ENCODE peak calls at places on chromosomes 5 and 9, in ten cellular contexts. One of them, this sample, is unnamed.

GRCh38 chr9:98538203-98538602 is 170.5 kb downstream of the GABBR2 start:
- DNase-seq in cerebellar cortex: no peak
- DNase-seq in Peyer's patch: no peak
- DNase-seq in LNCaP clone FGC: no peak
- DNase-seq in T-cell: no peak
- DNase-seq in astrocyte of the spinal cord: no peak
- DNase-seq in cardiac muscle cell: no peak
- DNase-seq in stimulated activated naive CD8-positive, alpha-beta T cell treated with anti-CD3 and anti-CD28 coated beads, Interleukin-15, amount 100 ng/mL, for 72 hours: no peak
- DNase-seq in psoas muscle: no peak
- DNase-seq in spleen: no peak
- DNase-seq in this sample: no peak

GRCh38 chr9:124616961-124617360 is 109.8 kb upstream of the NR5A1 start:
- DNase-seq in Peyer's patch: no peak
- DNase-seq in LNCaP clone FGC: no peak
- DNase-seq in astrocyte of the spinal cord: no peak
- DNase-seq in T-cell: no peak
- DNase-seq in stimulated activated naive CD8-positive, alpha-beta T cell treated with anti-CD3 and anti-CD28 coated beads, Interleukin-15, amount 100 ng/mL, for 72 hours: no peak
- DNase-seq in cardiac muscle cell: no peak
- DNase-seq in spleen: no peak
- DNase-seq in cerebellar cortex: no peak
- DNase-seq in psoas muscle: no peak
- DNase-seq in this sample: no peak

GRCh38 chr5:131357739-131358561 is 94.1 kb downstream of the CDC42SE2 start:
- DNase-seq in stimulated activated naive CD8-positive, alpha-beta T cell treated with anti-CD3 and anti-CD28 coated beads, Interleukin-15, amount 100 ng/mL, for 72 hours: no peak
- DNase-seq in T-cell: no peak
- DNase-seq in astrocyte of the spinal cord: no peak
- DNase-seq in Peyer's patch: no peak
- DNase-seq in LNCaP clone FGC: no peak
- DNase-seq in cardiac muscle cell: no peak
- DNase-seq in spleen: no peak
- DNase-seq in cerebellar cortex: no peak
- DNase-seq in psoas muscle: no peak
- DNase-seq in this sample: no peak

GRCh38 chr5:55868846-55869245 is 17.7 kb downstream of the IL31RA start:
- DNase-seq in psoas muscle: peak
- DNase-seq in LNCaP clone FGC: no peak
- DNase-seq in T-cell: no peak
- DNase-seq in stimulated activated naive CD8-positive, alpha-beta T cell treated with anti-CD3 and anti-CD28 coated beads, Interleukin-15, amount 100 ng/mL, for 72 hours: peak
- DNase-seq in cerebellar cortex: no peak
- DNase-seq in cardiac muscle cell: peak
- DNase-seq in astrocyte of the spinal cord: peak
- DNase-seq in spleen: no peak
- DNase-seq in Peyer's patch: no peak
- DNase-seq in this sample: no peak

GRCh38 chr9:111298111-111298510 is 31.9 kb downstream of the OR2K2 start:
- DNase-seq in psoas muscle: no peak
- DNase-seq in cardiac muscle cell: no peak
- DNase-seq in T-cell: no peak
- DNase-seq in spleen: no peak
- DNase-seq in Peyer's patch: no peak
- DNase-seq in cerebellar cortex: no peak
- DNase-seq in LNCaP clone FGC: no peak
- DNase-seq in astrocyte of the spinal cord: no peak
- DNase-seq in stimulated activated naive CD8-positive, alpha-beta T cell treated with anti-CD3 and anti-CD28 coated beads, Interleukin-15, amount 100 ng/mL, for 72 hours: no peak
- DNase-seq in this sample: no peak

GRCh38 chr5:120252839-120253238 is 211.3 kb upstream of the PRR16 start:
- DNase-seq in astrocyte of the spinal cord: peak
- DNase-seq in stimulated activated naive CD8-positive, alpha-beta T cell treated with anti-CD3 and anti-CD28 coated beads, Interleukin-15, amount 100 ng/mL, for 72 hours: no peak
- DNase-seq in Peyer's patch: no peak
- DNase-seq in spleen: no peak
- DNase-seq in psoas muscle: no peak
- DNase-seq in cardiac muscle cell: peak
- DNase-seq in cerebellar cortex: no peak
- DNase-seq in T-cell: no peak
- DNase-seq in LNCaP clone FGC: no peak
- DNase-seq in this sample: no peak

GRCh38 chr5:38540348-38540747 is 16.1 kb downstream of the LIFR start:
- DNase-seq in cerebellar cortex: no peak
- DNase-seq in Peyer's patch: no peak
- DNase-seq in psoas muscle: peak
- DNase-seq in LNCaP clone FGC: no peak
- DNase-seq in astrocyte of the spinal cord: no peak
- DNase-seq in stimulated activated naive CD8-positive, alpha-beta T cell treated with anti-CD3 and anti-CD28 coated beads, Interleukin-15, amount 100 ng/mL, for 72 hours: no peak
- DNase-seq in spleen: no peak
- DNase-seq in T-cell: no peak
- DNase-seq in cardiac muscle cell: no peak
- DNase-seq in this sample: no peak

GRCh38 chr9:115524467-115525059 is 406.6 kb upstream of the TNC start:
- DNase-seq in psoas muscle: no peak
- DNase-seq in Peyer's patch: no peak
- DNase-seq in cerebellar cortex: peak
- DNase-seq in LNCaP clone FGC: peak
- DNase-seq in cardiac muscle cell: peak
- DNase-seq in stimulated activated naive CD8-positive, alpha-beta T cell treated with anti-CD3 and anti-CD28 coated beads, Interleukin-15, amount 100 ng/mL, for 72 hours: peak
- DNase-seq in astrocyte of the spinal cord: peak
- DNase-seq in spleen: no peak
- DNase-seq in T-cell: no peak
- DNase-seq in this sample: no peak

GRCh38 chr5:124057161-124057814 is 545.3 kb downstream of the CSNK1G3 start:
- DNase-seq in psoas muscle: peak
- DNase-seq in cardiac muscle cell: no peak
- DNase-seq in stimulated activated naive CD8-positive, alpha-beta T cell treated with anti-CD3 and anti-CD28 coated beads, Interleukin-15, amount 100 ng/mL, for 72 hours: no peak
- DNase-seq in LNCaP clone FGC: peak
- DNase-seq in spleen: peak
- DNase-seq in T-cell: no peak
- DNase-seq in Peyer's patch: peak
- DNase-seq in cerebellar cortex: peak
- DNase-seq in astrocyte of the spinal cord: peak
- DNase-seq in this sample: no peak

GRCh38 chr5:96733771-96734498 is 71.8 kb downstream of the CAST start:
- DNase-seq in cerebellar cortex: peak
- DNase-seq in astrocyte of the spinal cord: peak
- DNase-seq in spleen: no peak
- DNase-seq in LNCaP clone FGC: peak
- DNase-seq in T-cell: no peak
- DNase-seq in cardiac muscle cell: no peak
- DNase-seq in Peyer's patch: no peak
- DNase-seq in stimulated activated naive CD8-positive, alpha-beta T cell treated with anti-CD3 and anti-CD28 coated beads, Interleukin-15, amount 100 ng/mL, for 72 hours: no peak
- DNase-seq in psoas muscle: no peak
- DNase-seq in this sample: no peak